ENCODE peak calls at places on chromosomes 5 and 9, in five cellular contexts. H, Y, A, M and N are unnamed samples.

GRCh38 chr5:136242611-136243010 is 49.6 kb upstream of the SMIM32 start:
- DNase-seq in H (no peak), Y (no peak), A (no peak), M (no peak), N (no peak)

GRCh38 chr5:68176802-68177479 is 38.6 kb upstream of the PIK3R1 start:
- DNase-seq in H (no peak), Y (no peak), A (no peak), M (no peak), N (no peak)

GRCh38 chr9:123689701-123690428 is 240.1 kb downstream of the DENND1A start:
- DNase-seq in H (no peak), Y (no peak), A (no peak), M (no peak), N (no peak)

GRCh38 chr9:27280858-27281257 is 16.1 kb downstream of the EQTN start:
- DNase-seq in H (no peak), Y (no peak), A (no peak), M (no peak), N (no peak)

GRCh38 chr5:162842725-162843124 is 594.7 kb upstream of the CCNG1 start:
- DNase-seq in H (no peak), Y (no peak), A (no peak), M (no peak), N (no peak)

GRCh38 chr9:37238122-37238521 is 117.7 kb downstream of the ZCCHC7 start:
- DNase-seq in H (no peak), Y (no peak), A (no peak), M (no peak), N (no peak)

GRCh38 chr9:82080265-82080664 is 91.7 kb downstream of the SPATA31D1 start:
- DNase-seq in H (no peak), Y (no peak), A (no peak), M (no peak), N (no peak)

GRCh38 chr5:167770461-167770860 is 521.0 kb upstream of the WWC1 start:
- DNase-seq in H (no peak), Y (no peak), A (no peak), M (no peak), N (no peak)

GRCh38 chr5:178551059-178551458 is 39.1 kb downstream of the COL23A1 start:
- DNase-seq in H (no peak), Y (no peak), A (no peak), M (no peak), N (no peak)

GRCh38 chr9:84404095-84404686 is 63.6 kb upstream of the SLC28A3 start:
- DNase-seq in H (no peak), Y (no peak), A (no peak), M (no peak), N (no peak)

GRCh38 chr5:32597046-32597629 is 11.8 kb downstream of the SUB1 start:
- DNase-seq in H (no peak), Y (no peak), A (no peak), M (no peak), N (no peak)

GRCh38 chr5:143850050-143850713 is 38.2 kb downstream of the HMHB1 start:
- DNase-seq in H (no peak), Y (no peak), A (no peak), M (no peak), N (no peak)

GRCh38 chr5:13316191-13316590 is 628.3 kb downstream of the DNAH5 start:
- DNase-seq in H (no peak), Y (no peak), A (no peak), M (no peak), N (no peak)

GRCh38 chr5:171589461-171589860 is 170.0 kb downstream of the FGF18 start:
- DNase-seq in H (no peak), Y (no peak), A (no peak), M (no peak), N (no peak)

GRCh38 chr9:132241840-132242620 is 80.2 kb downstream of the NTNG2 start:
- DNase-seq in H (no peak), Y (no peak), A (peak), M (no peak), N (peak)

GRCh38 chr5:179342577-179342976 is 2.7 kb downstream of the ADAMTS2 start:
- DNase-seq in H (no peak), Y (no peak), A (no peak), M (no peak), N (no peak)

GRCh38 chr5:172312286-172312685 is 28.7 kb upstream of the UBTD2 start:
- DNase-seq in H (no peak), Y (no peak), A (no peak), M (no peak), N (no peak)

GRCh38 chr5:59543826-59544442 is 349.6 kb downstream of the PDE4D start:
- DNase-seq in H (peak), Y (no peak), A (no peak), M (peak), N (no peak)

GRCh38 chr9:93635186-93636107 is 59.1 kb downstream of the PHF2 start:
- DNase-seq in H (no peak), Y (no peak), A (no peak), M (no peak), N (no peak)

GRCh38 chr5:139794067-139794846 is 1.4 kb upstream of the PSD2 start:
- DNase-seq in H (no peak), Y (no peak), A (no peak), M (no peak), N (no peak)

GRCh38 chr5:21810737-21811316 is 1042.3 kb downstream of the CDH12 start:
- DNase-seq in H (no peak), Y (no peak), A (no peak), M (no peak), N (peak)

GRCh38 chr5:154214236-154215106 is 23.9 kb downstream of the GALNT10 start:
- DNase-seq in H (no peak), Y (no peak), A (no peak), M (no peak), N (no peak)

GRCh38 chr9:33737811-33738606 is 57.4 kb upstream of the PRSS3 start:
- DNase-seq in H (no peak), Y (peak), A (no peak), M (peak), N (peak)

GRCh38 chr9:8648271-8648670 is 848.7 kb upstream of the DMAC1 start:
- DNase-seq in H (no peak), Y (no peak), A (no peak), M (no peak), N (no peak)

GRCh38 chr5:138461343-138462125 is 3.7 kb upstream of the EGR1 start:
- DNase-seq in H (no peak), Y (no peak), A (no peak), M (no peak), N (no peak)

GRCh38 chr5:78765756-78766411 is 117.3 kb upstream of the LHFPL2 start:
- DNase-seq in H (no peak), Y (no peak), A (no peak), M (no peak), N (no peak)

GRCh38 chr5:117776977-117777376 is 1202.4 kb upstream of the SEMA6A start:
- DNase-seq in H (no peak), Y (no peak), A (no peak), M (no peak), N (no peak)

GRCh38 chr5:124231240-124231639 is 515.2 kb downstream of the ZNF608 start:
- DNase-seq in H (no peak), Y (no peak), A (no peak), M (no peak), N (no peak)

GRCh38 chr9:117073071-117073470 is 341.8 kb downstream of the ASTN2 start:
- DNase-seq in H (no peak), Y (no peak), A (no peak), M (no peak), N (no peak)

GRCh38 chr9:34457266-34458012 is 931 bp downstream of the FAM219A start:
- DNase-seq in H (peak), Y (peak), A (no peak), M (peak), N (no peak)

GRCh38 chr9:89755835-89756234 is 151.0 kb downstream of the GADD45G start:
- DNase-seq in H (no peak), Y (no peak), A (no peak), M (no peak), N (no peak)

GRCh38 chr5:143397302-143398052 is 6.0 kb downstream of the NR3C1 start:
- DNase-seq in H (no peak), Y (no peak), A (no peak), M (no peak), N (no peak)

GRCh38 chr5:124353016-124353415 is 393.4 kb downstream of the ZNF608 start:
- DNase-seq in H (no peak), Y (no peak), A (no peak), M (no peak), N (no peak)

GRCh38 chr5:111719773-111720172 is 37.2 kb downstream of the NREP start:
- DNase-seq in H (no peak), Y (no peak), A (no peak), M (no peak), N (no peak)

GRCh38 chr9:103533318-103533717 is 538.2 kb downstream of the CYLC2 start:
- DNase-seq in H (no peak), Y (no peak), A (no peak), M (no peak), N (no peak)

GRCh38 chr5:149172261-149172660 is 31.0 kb downstream of the ABLIM3 start:
- DNase-seq in H (no peak), Y (no peak), A (no peak), M (no peak), N (no peak)

GRCh38 chr5:133819977-133820471 is 148.4 kb downstream of the C5orf15 start:
- DNase-seq in H (no peak), Y (no peak), A (no peak), M (no peak), N (no peak)